ENCODE peak calls at places on chromosomes 12 and 14, in seven cellular contexts. A is fibroblast of the aortic adventitia, V is GM23338, K is A549, C is fibroblast of pulmonary artery, Q is neural progenitor cell, N is epithelial cell of esophagus. F is an unnamed sample.

GRCh38 chr12:46617167-46617566 is 208.6 kb downstream of the SLC38A4 start:
- DNase-seq in N (peak; percentile 20), A (peak; percentile 92), K (no peak), Q (no peak), C (peak; percentile 72), V (no peak), F (peak; percentile 68)

GRCh38 chr12:116282371-116283286 is 5.1 kb upstream of the MED13L start:
- DNase-seq in K (no peak), V (peak; percentile 21), A (no peak), Q (peak; percentile 54), N (no peak), C (no peak), F (no peak)

GRCh38 chr12:125128380-125128779 is 63.1 kb downstream of the AACS start:
- DNase-seq in V (no peak), N (no peak), Q (no peak), K (no peak), A (no peak), C (no peak), F (no peak)

GRCh38 chr12:29782821-29783772 is 645 bp downstream of the TMTC1 start:
- DNase-seq in Q (peak; percentile 77), A (peak; percentile 42), C (peak; percentile 49), N (peak; percentile 45), V (peak; percentile 65), K (no peak), F (no peak)

GRCh38 chr14:71725802-71726638 is 206.2 kb upstream of the RGS6 start:
- DNase-seq in A (peak; percentile 85), V (no peak), K (peak; percentile 17), N (peak; percentile 80), C (peak; percentile 85), Q (no peak), F (no peak)

GRCh38 chr12:4809449-4810218 is 89.4 kb downstream of the GALNT8 start:
- DNase-seq in N (no peak), C (no peak), V (peak; percentile 67), K (no peak), A (no peak), Q (peak; percentile 66), F (no peak)

GRCh38 chr12:1080520-1081223 is 89.6 kb downstream of the ERC1 start:
- DNase-seq in K (no peak), A (no peak), C (no peak), N (no peak), Q (no peak), V (no peak), F (no peak)

GRCh38 chr14:94904636-94905035 is 134.7 kb upstream of the GSC start:
- DNase-seq in K (no peak), C (peak; percentile 12), Q (peak; percentile 32), A (peak; percentile 19), N (no peak), V (peak; percentile 10), F (peak; percentile 46)

GRCh38 chr14:77113644-77114043 is 15.6 kb downstream of the CIPC start:
- DNase-seq in K (no peak), Q (no peak), A (no peak), V (no peak), N (no peak), C (no peak), F (no peak)

GRCh38 chr14:21068521-21069387 is 1.4 kb upstream of the ARHGEF40 start:
- DNase-seq in N (peak; percentile 70), Q (peak; percentile 84), C (peak; percentile 67), A (peak; percentile 69), V (peak; percentile 88), K (peak; percentile 53), F (no peak)

GRCh38 chr12:1630081-1630826 is 1.2 kb downstream of the WNT5B start:
- DNase-seq in V (peak; percentile 61), N (peak; percentile 45), K (peak; percentile 58), A (no peak), Q (peak; percentile 69), C (no peak), F (no peak)

GRCh38 chr14:33675415-33676130 is 275.3 kb downstream of the EGLN3 start:
- DNase-seq in K (no peak), A (peak; percentile 24), Q (no peak), V (no peak), N (no peak), C (no peak), F (no peak)

GRCh38 chr14:41505491-41505890 is 101.2 kb upstream of the LRFN5 start:
- DNase-seq in Q (peak; percentile 45), V (peak; percentile 37), A (no peak), K (no peak), N (no peak), C (peak; percentile 1), F (no peak)

DNA sequence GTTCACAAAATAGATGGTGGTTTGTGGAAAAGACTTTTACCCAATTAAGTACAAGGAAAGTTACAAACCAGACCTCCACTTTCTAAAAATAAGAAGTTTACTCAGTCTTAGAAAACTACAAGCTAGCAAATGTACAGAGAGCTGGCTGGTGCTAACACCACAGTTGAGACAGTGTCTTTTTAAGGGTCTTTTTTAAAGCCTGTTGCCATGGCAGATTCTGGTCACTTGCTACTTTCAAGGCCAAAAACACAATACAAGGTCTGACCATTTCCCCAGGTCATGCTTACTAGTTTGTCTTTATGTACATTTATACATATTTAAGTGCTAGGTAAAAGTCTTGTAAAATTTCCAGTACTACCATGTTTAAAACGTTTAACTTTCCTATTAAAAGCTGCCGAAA is 2.4 kb downstream of the BTG1 start:
- DNase-seq in N (no peak), V (no peak), Q (no peak), C (no peak), A (peak; percentile 16), K (no peak), F (no peak)
- H3K4me3 ChIP-seq in N (peak overlapping the region; percentile 82), V (peak overlapping the region; percentile 78), Q (peak overlapping the region; percentile 94), C (peak overlapping the region; percentile 97), A (peak overlapping the region; percentile 92), K (peak overlapping the region; percentile 91), F (peak overlapping the region; percentile 95)

DNA sequence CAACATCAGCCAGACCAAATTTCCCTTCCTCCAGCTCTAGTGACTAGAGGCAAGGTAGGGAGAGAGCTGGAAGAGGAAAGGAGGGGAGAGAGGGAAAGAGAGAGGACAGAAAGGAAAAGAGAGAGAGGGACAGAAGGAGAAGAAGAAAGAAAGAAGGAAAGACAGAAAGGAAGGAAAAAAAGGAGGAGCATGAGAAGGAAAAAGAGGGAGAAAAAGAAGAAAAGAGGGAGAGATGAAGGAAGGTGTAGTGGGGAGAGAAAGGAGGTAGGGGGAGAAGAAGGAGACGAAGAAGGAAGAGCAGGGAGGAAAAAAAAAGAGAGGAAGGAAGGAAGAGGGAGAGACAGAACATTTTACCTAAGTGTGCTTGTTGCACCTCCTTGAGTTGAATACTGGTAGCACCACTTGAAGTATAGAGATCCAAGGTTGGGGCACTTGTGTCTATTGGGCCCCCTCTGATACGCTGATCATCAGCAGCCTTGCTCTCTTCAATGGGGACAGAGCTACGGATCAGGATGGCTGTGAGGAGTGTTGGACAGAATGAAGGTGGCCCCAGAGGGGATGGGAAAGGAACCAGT is 232.5 kb downstream of the SUDS3 start:
- DNase-seq in V (peak; percentile 24), A (no peak), Q (no peak), K (no peak), C (no peak), N (no peak), F (no peak)
- TF ChIP-seq CTCF in V (peak; percentile 33), A (no peak), Q (no peak), K (no peak), C (no peak), N (no peak), F (no peak)

DNA sequence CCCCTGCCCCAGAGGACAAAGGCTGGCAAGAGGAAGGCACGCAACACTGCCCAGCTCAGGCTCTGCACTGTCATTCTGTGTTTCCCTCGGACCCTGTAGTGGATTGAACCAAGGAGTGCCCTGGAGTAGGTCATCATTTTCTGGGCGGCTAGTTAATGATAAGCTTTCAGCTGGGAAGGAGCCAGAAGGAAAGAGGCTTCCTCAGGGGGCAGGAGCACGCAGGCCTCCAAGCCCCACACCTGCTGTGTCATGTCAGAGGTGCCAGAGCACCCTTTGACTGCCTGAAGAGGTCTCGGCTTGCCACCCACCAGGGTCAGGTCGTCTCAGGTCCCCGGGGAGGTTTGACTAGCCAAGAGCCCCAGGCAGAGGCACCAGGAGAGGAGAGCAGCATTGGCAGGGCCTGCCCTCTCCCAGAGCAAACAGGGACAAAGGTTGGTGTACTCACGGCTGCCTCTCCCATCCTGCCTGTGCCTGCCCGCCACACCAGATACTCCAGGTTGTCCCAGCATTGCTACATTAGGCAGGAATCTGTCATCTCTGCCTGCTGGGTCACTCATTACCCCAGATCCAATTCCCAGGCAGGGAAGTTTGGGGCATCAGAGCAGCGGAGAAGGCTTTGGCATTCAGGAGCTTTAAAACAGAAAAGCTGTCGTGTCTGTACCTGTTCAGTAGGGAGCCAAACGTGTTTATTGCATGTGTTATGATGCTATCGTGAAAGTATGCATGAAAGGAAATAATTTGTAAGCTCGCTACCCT is 33.5 kb upstream of the ATP2A2 start:
- DNase-seq in Q (no peak), N (peak; percentile 99), C (no peak), K (peak; percentile 99), A (no peak), V (no peak), F (no peak)
- H3K4me3 ChIP-seq in Q (no peak overlapping the region), N (peak overlapping the region; percentile 15), C (no peak overlapping the region), K (peak overlapping the region; percentile 6), A (no peak overlapping the region), V (no peak overlapping the region), F (no peak overlapping the region)

DNA sequence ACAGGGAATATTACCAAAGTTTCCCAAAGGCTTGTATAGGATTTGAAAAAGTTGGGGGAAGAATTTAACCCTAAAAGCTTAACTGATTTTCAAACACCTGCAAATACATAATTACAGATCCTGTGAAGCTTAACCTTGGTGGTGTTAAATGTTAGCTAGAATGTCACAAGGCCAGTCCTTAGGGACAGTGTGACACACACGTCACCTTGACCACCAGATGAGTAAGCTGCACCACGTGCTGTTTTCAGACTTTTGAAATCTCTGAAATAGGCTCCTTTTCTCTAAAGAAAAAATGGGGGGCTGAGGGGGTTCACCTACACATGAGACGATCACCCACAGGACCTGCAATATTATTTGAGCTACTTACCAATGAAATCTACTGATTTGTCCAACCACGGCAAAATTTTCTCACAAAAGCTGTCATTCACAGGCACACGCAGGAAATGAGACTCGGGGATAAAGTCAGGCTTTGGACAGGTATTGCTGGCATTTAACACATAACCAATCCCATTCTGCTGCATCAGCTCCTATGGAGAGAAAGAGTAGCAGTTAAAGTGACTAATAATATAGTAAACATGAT is 75.9 kb downstream of the DUSP16 start:
- DNase-seq in A (no peak), K (no peak), V (no peak), Q (no peak), N (no peak), C (no peak), F (no peak)
- TF ChIP-seq CTCF in A (no peak), K (no peak), V (no peak), Q (no peak), N (no peak), C (no peak), F (no peak)

F was measured in AG04449.